ENCODE peak calls at places on chromosomes 3 and 15, in five cellular contexts. L, J, F, X and E are unnamed samples.

GRCh38 chr3:133934073-133934970 is 38.6 kb upstream of the RAB6B start:
- DNase-seq in L (peak; percentile 40), J (no peak), F (no peak), X (no peak), E (no peak)

GRCh38 chr3:191136347-191136746 is 62.7 kb upstream of the OSTN start:
- DNase-seq in L (no peak), J (peak; percentile 52), F (peak; percentile 23), X (no peak), E (no peak)

GRCh38 chr15:86570738-86571137 is 491.1 kb downstream of the AGBL1 start:
- DNase-seq in L (no peak), J (no peak), F (no peak), X (no peak), E (no peak)

GRCh38 chr3:46913644-46914043 is 36.1 kb downstream of the PTH1R start:
- DNase-seq in L (peak; percentile 47), J (peak; percentile 42), F (no peak), X (no peak), E (no peak)

GRCh38 chr3:99865321-99865720 is 47.7 kb downstream of the CMSS1 start:
- DNase-seq in L (no peak), J (peak; percentile 48), F (no peak), X (no peak), E (no peak)

GRCh38 chr3:12907296-12907695 is 65.9 kb upstream of the RPL32 start:
- DNase-seq in L (no peak), J (no peak), F (no peak), X (no peak), E (no peak)

GRCh38 chr15:39785806-39786205 is 3.2 kb upstream of the FSIP1 start:
- DNase-seq in L (no peak), J (no peak), F (no peak), X (no peak), E (no peak)

GRCh38 chr15:78004919-78005634 is 72.4 kb downstream of the TBC1D2B start:
- DNase-seq in L (peak; percentile 84), J (peak; percentile 92), F (no peak), X (no peak), E (no peak)

GRCh38 chr15:70562906-70563305 is 200.5 kb downstream of the UACA start:
- DNase-seq in L (no peak), J (no peak), F (no peak), X (no peak), E (no peak)

GRCh38 chr3:32440481-32441350 is 49.1 kb downstream of the CMTM7 start:
- DNase-seq in L (no peak), J (peak; percentile 50), F (no peak), X (no peak), E (peak; percentile 67)

GRCh38 chr3:100230715-100231114 is 30.1 kb upstream of the TBC1D23 start:
- DNase-seq in L (no peak), J (no peak), F (no peak), X (no peak), E (no peak)

GRCh38 chr15:63474810-63475316 is 29.5 kb upstream of the USP3 start:
- DNase-seq in L (no peak), J (peak; percentile 43), F (no peak), X (no peak), E (peak; percentile 72)

GRCh38 chr15:60479711-60480110 is 769 bp upstream of the ICE2 start:
- DNase-seq in L (no peak), J (peak; percentile 7), F (no peak), X (peak; percentile 11), E (peak; percentile 46)

GRCh38 chr3:143483214-143483613 is 363.6 kb downstream of the CHST2 start:
- DNase-seq in L (no peak), J (peak; percentile 6), F (no peak), X (no peak), E (no peak)

GRCh38 chr3:170907519-170908234 is 760 bp downstream of the EIF5A2 start:
- DNase-seq in L (peak; percentile 11), J (peak; percentile 47), F (no peak), X (peak; percentile 21), E (no peak)

GRCh38 chr3:47410801-47411646 is 30.2 kb downstream of the PTPN23 start:
- DNase-seq in L (no peak), J (no peak), F (no peak), X (no peak), E (no peak)

GRCh38 chr3:152405915-152406802 is 137.4 kb downstream of the MBNL1 start:
- DNase-seq in L (peak; percentile 28), J (peak; percentile 93), F (no peak), X (no peak), E (no peak)

DNA sequence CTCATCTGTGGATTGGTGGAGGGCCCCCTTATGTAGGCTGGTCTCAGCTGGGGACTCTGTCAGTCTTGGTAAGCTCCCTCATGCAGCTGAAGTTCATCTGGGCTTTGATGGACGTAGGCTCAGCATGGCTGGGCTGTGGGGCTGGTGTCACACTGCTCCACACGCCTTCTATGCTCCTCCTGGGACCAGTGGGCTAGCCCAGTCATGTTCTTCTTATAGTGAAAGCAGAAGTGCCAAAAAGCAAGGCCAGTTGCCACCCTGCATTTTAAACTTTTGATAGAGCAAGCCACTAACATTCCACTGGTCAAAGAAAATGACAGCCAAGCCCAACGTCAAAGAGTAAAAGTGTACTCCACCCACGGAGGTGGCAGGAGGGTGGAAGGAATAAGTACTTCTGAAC is 165.5 kb downstream of the MEX3B start:
- DNase-seq in L (no peak), J (no peak), F (no peak), X (no peak), E (peak; percentile 63)
- H2AFZ ChIP-seq in L (no peak overlapping the region), J (no peak overlapping the region), F (no peak overlapping the region), X (no peak overlapping the region), E (no peak overlapping the region)

GRCh38 chr3:157502916-157503620 is at the start of gene VEPH1:
- DNase-seq in L (peak; percentile 58), J (no peak), F (no peak), X (peak; percentile 56), E (no peak)
- H3K4me2 ChIP-seq in L (peak within 1 kb of the TSS; percentile 30), J (no peak within 1 kb of the TSS), F (no peak within 1 kb of the TSS), X (peak within 1 kb of the TSS; percentile 53), E (no peak within 1 kb of the TSS)

GRCh38 chr3:89172150-89172549 is 64.7 kb downstream of the EPHA3 start:
- DNase-seq in L (no peak), J (no peak), F (no peak), X (peak; percentile 61), E (no peak)
- H3K27ac ChIP-seq in L (no peak overlapping the region), J (no peak overlapping the region), F (no peak overlapping the region), X (peak overlapping the region; percentile 42), E (no peak overlapping the region)

GRCh38 chr3:69385723-69386483 is at the start of gene FRMD4B:
- DNase-seq in L (peak; percentile 58), J (peak; percentile 56), F (no peak), X (peak; percentile 67), E (no peak)
- H2AFZ ChIP-seq in L (peak within 1 kb of the TSS; percentile 68), J (peak within 1 kb of the TSS; percentile 9), F (no peak within 1 kb of the TSS), X (no peak within 1 kb of the TSS), E (no peak within 1 kb of the TSS)

DNA sequence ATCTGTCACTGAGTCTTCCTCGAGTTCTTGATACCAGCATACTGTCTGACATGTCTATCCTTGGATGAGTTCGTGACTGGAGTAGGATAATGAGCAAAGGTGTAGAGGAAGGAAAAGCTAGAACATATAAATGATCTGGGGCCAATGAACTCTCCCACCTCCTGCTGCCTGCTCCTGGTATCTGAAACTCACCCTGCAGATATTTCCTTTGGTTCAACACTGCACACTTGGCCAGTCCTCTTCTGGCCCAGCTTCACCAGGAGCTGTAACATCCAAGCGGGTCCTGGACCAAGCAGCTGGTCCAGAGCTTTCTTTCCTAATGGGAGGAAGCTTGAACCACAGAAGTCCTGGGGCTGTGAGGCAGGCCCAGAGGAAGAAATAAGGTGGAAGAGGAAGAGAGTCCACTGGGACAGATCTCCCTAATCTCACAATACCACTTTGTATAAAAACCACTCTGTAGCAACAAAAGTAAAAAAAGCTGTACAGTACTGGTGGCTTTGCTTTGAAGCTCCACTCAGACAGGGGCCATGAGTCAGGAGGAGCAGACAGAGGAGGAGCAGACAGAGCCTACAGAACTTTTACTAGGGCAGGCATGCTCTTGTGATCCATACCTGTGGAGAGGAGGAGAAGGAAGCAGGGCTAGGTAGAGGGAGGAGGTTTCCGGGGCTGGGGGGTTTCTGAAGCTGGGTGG is 166.8 kb downstream of the ABHD5 start:
- DNase-seq in L (no peak), J (peak; percentile 55), F (no peak), X (no peak), E (no peak)
- H3K4me2 ChIP-seq in L (no peak overlapping the region), J (no peak overlapping the region), F (no peak overlapping the region), X (no peak overlapping the region), E (no peak overlapping the region)

GRCh38 chr3:86416334-86416733 is 574.6 kb downstream of the VGLL3 start:
- DNase-seq in L (no peak), J (no peak), F (no peak), X (no peak), E (no peak)

DNA sequence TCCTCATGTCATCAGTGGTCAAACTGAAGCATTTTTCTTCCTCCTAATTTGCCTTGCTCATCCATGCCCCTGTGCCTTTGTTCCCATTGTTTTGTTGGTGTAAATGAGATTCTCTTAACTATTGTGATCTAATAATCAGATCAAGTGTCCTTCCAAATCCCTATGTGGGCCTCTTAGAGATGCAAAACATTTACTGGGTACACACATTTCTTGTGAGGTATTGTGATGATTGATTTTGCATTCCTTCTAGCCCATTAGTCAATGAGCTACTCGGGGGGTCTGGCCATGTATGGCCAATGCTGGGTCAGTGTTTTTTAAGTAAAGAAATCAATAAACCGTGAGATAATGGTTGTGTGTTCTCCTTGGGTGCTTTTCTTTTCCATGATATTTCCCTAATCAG is 580.4 kb downstream of the VGLL3 start:
- DNase-seq in L (no peak), J (no peak), F (no peak), X (peak; percentile 57), E (no peak)
- H3K27ac ChIP-seq in L (no peak overlapping the region), J (no peak overlapping the region), F (no peak overlapping the region), X (peak overlapping the region; percentile 18), E (no peak overlapping the region)